ENCODE peak calls at places on chromosome 4, in four cellular contexts. One of them, this sample, is unnamed.

GRCh38 chr4:152795891-152796290 is 16.1 kb downstream of the ARFIP1 start:
- DNase-seq in H4: no peak
- DNase-seq in NCI-H446: no peak
- DNase-seq in nucleus accumbens: no peak
- DNase-seq in this sample: no peak

GRCh38 chr4:8914461-8915171 is 43.0 kb upstream of the HMX1 start:
- DNase-seq in H4: peak
- DNase-seq in NCI-H446: no peak
- DNase-seq in nucleus accumbens: no peak
- DNase-seq in this sample: no peak

GRCh38 chr4:65066106-65066505 is 604.2 kb downstream of the EPHA5 start:
- DNase-seq in H4: no peak
- DNase-seq in NCI-H446: no peak
- DNase-seq in nucleus accumbens: no peak
- DNase-seq in this sample: no peak

GRCh38 chr4:8352368-8353157 is 83.0 kb downstream of the HTRA3 start:
- DNase-seq in H4: no peak
- DNase-seq in NCI-H446: no peak
- DNase-seq in nucleus accumbens: no peak
- DNase-seq in this sample: no peak

GRCh38 chr4:74660866-74661265 is 133.5 kb downstream of the BTC start:
- DNase-seq in H4: no peak
- DNase-seq in NCI-H446: no peak
- DNase-seq in nucleus accumbens: no peak
- DNase-seq in this sample: no peak

GRCh38 chr4:64174247-64174882 is 234.9 kb downstream of the TECRL start:
- DNase-seq in H4: no peak
- DNase-seq in NCI-H446: no peak
- DNase-seq in nucleus accumbens: no peak
- DNase-seq in this sample: no peak

GRCh38 chr4:31234494-31234893 is 514.3 kb downstream of the PCDH7 start:
- DNase-seq in H4: no peak
- DNase-seq in NCI-H446: no peak
- DNase-seq in nucleus accumbens: no peak
- DNase-seq in this sample: no peak

GRCh38 chr4:36138221-36138620 is 106.1 kb downstream of the ARAP2 start:
- DNase-seq in H4: no peak
- DNase-seq in NCI-H446: no peak
- DNase-seq in nucleus accumbens: no peak
- DNase-seq in this sample: no peak

GRCh38 chr4:88865051-88865450 is 167.4 kb upstream of the NAP1L5 start:
- DNase-seq in H4: no peak
- DNase-seq in NCI-H446: no peak
- DNase-seq in nucleus accumbens: no peak
- DNase-seq in this sample: no peak

GRCh38 chr4:42399393-42399792 is 2.1 kb downstream of the SHISA3 start:
- DNase-seq in H4: no peak
- DNase-seq in NCI-H446: no peak
- DNase-seq in nucleus accumbens: no peak
- DNase-seq in this sample: no peak

This sample was measured in amygdala.